ENCODE peak calls at places on chromosome 4, in five cellular contexts. One of them, this sample, is unnamed.

GRCh38 chr4:103011378-103012025 is 8.0 kb downstream of the SLC9B1 start:
- DNase-seq in K562: peak; percentile 52
- DNase-seq in HCT116: no peak
- DNase-seq in GM12878: no peak
- DNase-seq in HepG2: no peak
- DNase-seq in this sample: no peak

GRCh38 chr4:178080312-178080711 is 638.1 kb upstream of the AGA start:
- DNase-seq in K562: no peak
- DNase-seq in HCT116: no peak
- DNase-seq in GM12878: no peak
- DNase-seq in HepG2: no peak
- DNase-seq in this sample: no peak

GRCh38 chr4:128635141-128635911 is 174.2 kb upstream of the JADE1 start:
- DNase-seq in K562: peak; percentile 73
- DNase-seq in HCT116: no peak
- DNase-seq in GM12878: no peak
- DNase-seq in HepG2: peak; percentile 15
- DNase-seq in this sample: peak; percentile 98

GRCh38 chr4:187236491-187236890 is 512.8 kb upstream of the FAT1 start:
- DNase-seq in K562: no peak
- DNase-seq in HCT116: no peak
- DNase-seq in GM12878: no peak
- DNase-seq in HepG2: no peak
- DNase-seq in this sample: peak; percentile 11

GRCh38 chr4:2366252-2367192 is 51.9 kb downstream of the ZFYVE28 start:
- DNase-seq in K562: no peak
- DNase-seq in HCT116: no peak
- DNase-seq in GM12878: no peak
- DNase-seq in HepG2: no peak
- DNase-seq in this sample: no peak

GRCh38 chr4:167578906-167579305 is 344.6 kb upstream of the SPOCK3 start:
- DNase-seq in K562: no peak
- DNase-seq in HCT116: peak; percentile 13
- DNase-seq in GM12878: no peak
- DNase-seq in HepG2: no peak
- DNase-seq in this sample: no peak

GRCh38 chr4:170805352-170805751 is 715.6 kb upstream of the AADAT start:
- DNase-seq in K562: no peak
- DNase-seq in HCT116: no peak
- DNase-seq in GM12878: no peak
- DNase-seq in HepG2: peak; percentile 1
- DNase-seq in this sample: no peak

GRCh38 chr4:183356173-183356825 is 34.1 kb upstream of the CLDN24 start:
- DNase-seq in K562: no peak
- DNase-seq in HCT116: no peak
- DNase-seq in GM12878: no peak
- DNase-seq in HepG2: no peak
- DNase-seq in this sample: no peak

GRCh38 chr4:97984545-97985131 is 158.6 kb downstream of the STPG2 start:
- DNase-seq in K562: peak; percentile 4
- DNase-seq in HCT116: peak; percentile 6
- DNase-seq in GM12878: no peak
- DNase-seq in HepG2: no peak
- DNase-seq in this sample: no peak

GRCh38 chr4:159855731-159856130 is 752.9 kb downstream of the RAPGEF2 start:
- DNase-seq in K562: no peak
- DNase-seq in HCT116: no peak
- DNase-seq in GM12878: no peak
- DNase-seq in HepG2: no peak
- DNase-seq in this sample: no peak

DNA sequence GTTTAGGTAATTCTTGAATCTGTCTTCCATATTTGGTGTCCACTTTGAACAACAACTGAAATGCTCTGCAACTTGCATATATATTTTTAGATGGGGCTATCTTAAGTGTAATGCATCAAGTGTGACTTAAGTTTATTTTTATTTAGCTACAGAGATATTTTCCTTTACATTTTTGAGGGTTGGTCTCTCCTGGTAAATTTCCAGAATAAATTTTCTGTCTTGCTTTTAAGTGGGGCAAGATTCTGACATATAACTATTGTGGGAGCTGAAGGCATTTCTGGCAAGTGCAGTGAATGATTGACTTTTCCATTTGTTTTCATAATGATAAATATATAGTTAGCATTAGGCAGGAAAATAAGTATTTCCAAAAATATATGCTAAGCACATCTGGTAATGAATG is 18.8 kb downstream of the UNC5C start:
- DNase-seq in K562: no peak
- DNase-seq in HCT116: no peak
- DNase-seq in GM12878: no peak
- DNase-seq in HepG2: no peak
- DNase-seq in this sample: no peak
- TF ChIP-seq REST in K562: no peak
- TF ChIP-seq REST in HCT116: no peak
- TF ChIP-seq REST in GM12878: no peak
- TF ChIP-seq REST in HepG2: no peak
- TF ChIP-seq REST in this sample: no peak

DNA sequence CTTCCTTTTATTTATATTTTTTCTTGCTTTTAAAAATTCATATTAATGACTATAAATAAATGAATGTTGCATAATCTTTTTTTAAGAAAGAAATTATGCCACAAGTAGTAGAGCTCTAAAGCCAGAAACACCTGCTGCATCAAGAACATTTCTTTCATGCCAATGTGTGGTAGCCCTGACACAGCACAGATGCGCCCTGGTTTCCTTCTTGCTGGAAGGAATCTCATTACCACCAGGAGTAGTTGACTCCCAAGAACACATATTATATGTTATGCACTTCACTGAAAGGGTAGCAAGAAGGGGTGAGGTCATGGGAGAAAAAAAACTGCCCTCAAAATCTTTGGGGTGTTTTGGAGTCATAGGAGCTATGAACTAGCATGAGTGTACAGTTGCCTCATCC is 185.9 kb upstream of the C1QTNF7 start:
- DNase-seq in K562: no peak
- DNase-seq in HCT116: no peak
- DNase-seq in GM12878: no peak
- DNase-seq in HepG2: no peak
- DNase-seq in this sample: no peak
- TF ChIP-seq CEBPB in K562: no peak
- TF ChIP-seq CEBPB in HCT116: no peak
- TF ChIP-seq CEBPB in GM12878: no peak
- TF ChIP-seq CEBPB in HepG2: no peak
- TF ChIP-seq CEBPB in this sample: no peak

GRCh38 chr4:117479673-117480072 is 394.3 kb upstream of the TRAM1L1 start:
- DNase-seq in K562: no peak
- DNase-seq in HCT116: no peak
- DNase-seq in GM12878: no peak
- DNase-seq in HepG2: no peak
- DNase-seq in this sample: no peak
- H3K27ac ChIP-seq in K562: no peak overlapping the region
- H3K27ac ChIP-seq in HCT116: no peak overlapping the region
- H3K27ac ChIP-seq in GM12878: no peak overlapping the region
- H3K27ac ChIP-seq in HepG2: no peak overlapping the region
- H3K27ac ChIP-seq in this sample: no peak overlapping the region

GRCh38 chr4:124806403-124806802 is 93.9 kb upstream of the ANKRD50 start:
- DNase-seq in K562: peak; percentile 1
- DNase-seq in HCT116: no peak
- DNase-seq in GM12878: no peak
- DNase-seq in HepG2: no peak
- DNase-seq in this sample: no peak
- TF ChIP-seq REST in K562: no peak
- TF ChIP-seq REST in HCT116: no peak
- TF ChIP-seq REST in GM12878: no peak
- TF ChIP-seq REST in HepG2: no peak
- TF ChIP-seq REST in this sample: no peak

GRCh38 chr4:112889619-112890294 is 159.7 kb upstream of the ANK2 start:
- DNase-seq in K562: no peak
- DNase-seq in HCT116: no peak
- DNase-seq in GM12878: peak; percentile 23
- DNase-seq in HepG2: no peak
- DNase-seq in this sample: no peak
- TF ChIP-seq CEBPB in K562: no peak
- TF ChIP-seq CEBPB in HCT116: no peak
- TF ChIP-seq CEBPB in GM12878: no peak
- TF ChIP-seq CEBPB in HepG2: no peak
- TF ChIP-seq CEBPB in this sample: no peak

DNA sequence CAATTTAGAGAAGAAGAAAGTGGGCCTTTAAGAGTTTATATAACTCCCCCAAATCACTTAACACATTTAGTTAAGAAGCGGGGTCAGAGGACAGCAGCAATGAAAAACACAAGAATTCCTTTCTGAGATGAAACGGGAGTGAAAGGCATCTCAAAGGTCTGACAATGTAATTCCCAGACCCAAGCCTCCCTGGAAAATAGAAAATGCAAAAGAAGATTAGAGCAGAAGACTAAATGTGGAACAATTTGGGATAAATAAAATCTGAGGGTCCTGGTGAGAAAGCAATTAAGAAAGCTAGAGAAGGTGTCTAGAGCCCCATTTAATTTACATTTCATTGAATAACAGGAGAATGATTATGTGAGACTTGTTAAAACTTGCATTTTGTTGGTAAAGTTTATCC is 19.1 kb upstream of the ART3 start:
- DNase-seq in K562: no peak
- DNase-seq in HCT116: no peak
- DNase-seq in GM12878: no peak
- DNase-seq in HepG2: no peak
- DNase-seq in this sample: no peak
- H3K27ac ChIP-seq in K562: no peak overlapping the region
- H3K27ac ChIP-seq in HCT116: no peak overlapping the region
- H3K27ac ChIP-seq in GM12878: no peak overlapping the region
- H3K27ac ChIP-seq in HepG2: no peak overlapping the region
- H3K27ac ChIP-seq in this sample: no peak overlapping the region

GRCh38 chr4:176470671-176471070 is 150.9 kb downstream of the SPCS3 start:
- DNase-seq in K562: no peak
- DNase-seq in HCT116: no peak
- DNase-seq in GM12878: no peak
- DNase-seq in HepG2: no peak
- DNase-seq in this sample: no peak

GRCh38 chr4:176469546-176469945 is 149.8 kb downstream of the SPCS3 start:
- DNase-seq in K562: no peak
- DNase-seq in HCT116: no peak
- DNase-seq in GM12878: no peak
- DNase-seq in HepG2: no peak
- DNase-seq in this sample: no peak

GRCh38 chr4:176467011-176467410 is 147.2 kb downstream of the SPCS3 start:
- DNase-seq in K562: no peak
- DNase-seq in HCT116: no peak
- DNase-seq in GM12878: no peak
- DNase-seq in HepG2: no peak
- DNase-seq in this sample: no peak

DNA sequence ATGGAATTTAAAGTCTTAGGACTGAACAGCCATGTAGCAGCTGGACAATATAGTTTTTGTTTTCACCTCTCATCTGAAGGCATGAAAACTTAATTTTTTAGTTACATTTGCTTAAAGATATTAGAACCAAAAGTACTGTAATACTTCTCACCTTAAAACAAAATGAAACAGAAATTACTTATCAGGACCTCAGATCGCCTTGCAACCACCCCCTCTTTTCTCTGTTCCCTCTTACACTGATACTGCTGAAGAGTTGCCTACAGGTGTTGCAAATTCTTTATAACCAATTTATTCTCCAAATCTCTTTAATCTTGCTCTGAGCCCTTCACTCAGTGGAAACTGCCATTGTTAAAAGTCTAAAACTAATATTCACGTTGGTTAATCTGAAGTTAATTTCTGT is 145.0 kb downstream of the SPCS3 start:
- DNase-seq in K562: no peak
- DNase-seq in HCT116: no peak
- DNase-seq in GM12878: peak; percentile 54
- DNase-seq in HepG2: no peak
- DNase-seq in this sample: no peak
- TF ChIP-seq REST in K562: no peak
- TF ChIP-seq REST in HCT116: no peak
- TF ChIP-seq REST in GM12878: no peak
- TF ChIP-seq REST in HepG2: no peak
- TF ChIP-seq REST in this sample: no peak

This sample was measured in A549.